ENCODE peak calls at places on chromosome 7, in four cellular contexts. O, Z, T and B are unnamed samples.

GRCh38 chr7:44547536-44548221 is 6.5 kb upstream of the NPC1L1 start:
- DNase-seq in O (peak), Z (no peak), T (no peak), B (no peak)

GRCh38 chr7:105024734-105025133 is 10.7 kb downstream of the KMT2E start:
- DNase-seq in O (no peak), Z (no peak), T (no peak), B (no peak)

GRCh38 chr7:91603707-91604106 is 276.8 kb downstream of the MTERF1 start:
- DNase-seq in O (no peak), Z (no peak), T (no peak), B (no peak)

GRCh38 chr7:108660465-108660864 is 90.8 kb downstream of the DNAJB9 start:
- DNase-seq in O (no peak), Z (no peak), T (no peak), B (no peak)

GRCh38 chr7:95420996-95421846 is 13.6 kb downstream of the PON2 start:
- DNase-seq in O (peak), Z (no peak), T (no peak), B (no peak)

GRCh38 chr7:96320437-96320836 is 1.5 kb downstream of the SLC25A13 start:
- DNase-seq in O (no peak), Z (no peak), T (no peak), B (no peak)

GRCh38 chr7:69457912-69458491 is 140.3 kb upstream of the AUTS2 start:
- DNase-seq in O (no peak), Z (no peak), T (no peak), B (no peak)

GRCh38 chr7:130887182-130888016 is 153.4 kb upstream of the KLF14 start:
- DNase-seq in O (peak), Z (no peak), T (no peak), B (peak)

GRCh38 chr7:78039791-78040776 is 241.5 kb downstream of the PHTF2 start:
- DNase-seq in O (no peak), Z (no peak), T (peak), B (no peak)

GRCh38 chr7:105794741-105795729 is 81.4 kb downstream of the ATXN7L1 start:
- DNase-seq in O (peak), Z (no peak), T (no peak), B (peak)

GRCh38 chr7:47915066-47915976 is 32.9 kb downstream of the PKD1L1 start:
- DNase-seq in O (no peak), Z (no peak), T (no peak), B (no peak)

GRCh38 chr7:29794959-29795629 is 11.2 kb upstream of the WIPF3 start:
- DNase-seq in O (peak), Z (no peak), T (no peak), B (no peak)

GRCh38 chr7:128903621-128904361 is 6.7 kb downstream of the KCP start:
- DNase-seq in O (no peak), Z (no peak), T (no peak), B (no peak)

GRCh38 chr7:46653848-46654247 is 732.8 kb upstream of the IGFBP3 start:
- DNase-seq in O (no peak), Z (no peak), T (no peak), B (no peak)

GRCh38 chr7:1043552-1044188 is 676 bp upstream of the GPR146 start:
- DNase-seq in O (no peak), Z (no peak), T (no peak), B (no peak)

GRCh38 chr7:68544851-68545250 is 1053.4 kb upstream of the AUTS2 start:
- DNase-seq in O (no peak), Z (no peak), T (no peak), B (no peak)

GRCh38 chr7:128347573-128348147 is 4.0 kb upstream of the RBM28 start:
- DNase-seq in O (peak), Z (no peak), T (no peak), B (no peak)

GRCh38 chr7:106372595-106373318 is 88.0 kb upstream of the NAMPT start:
- DNase-seq in O (no peak), Z (no peak), T (no peak), B (no peak)

GRCh38 chr7:151371266-151371665 is 29.7 kb downstream of the NUB1 start:
- DNase-seq in O (no peak), Z (no peak), T (no peak), B (no peak)
- H3K4me3 ChIP-seq in O (no peak), Z (no peak), T (no peak), B (no peak)

GRCh38 chr7:22853674-22854157 is 31.1 kb upstream of the TOMM7 start:
- DNase-seq in O (no peak), Z (peak), T (peak), B (no peak)
- TF ChIP-seq CTCF in O (no peak), Z (peak), T (no peak), B (no peak)

DNA sequence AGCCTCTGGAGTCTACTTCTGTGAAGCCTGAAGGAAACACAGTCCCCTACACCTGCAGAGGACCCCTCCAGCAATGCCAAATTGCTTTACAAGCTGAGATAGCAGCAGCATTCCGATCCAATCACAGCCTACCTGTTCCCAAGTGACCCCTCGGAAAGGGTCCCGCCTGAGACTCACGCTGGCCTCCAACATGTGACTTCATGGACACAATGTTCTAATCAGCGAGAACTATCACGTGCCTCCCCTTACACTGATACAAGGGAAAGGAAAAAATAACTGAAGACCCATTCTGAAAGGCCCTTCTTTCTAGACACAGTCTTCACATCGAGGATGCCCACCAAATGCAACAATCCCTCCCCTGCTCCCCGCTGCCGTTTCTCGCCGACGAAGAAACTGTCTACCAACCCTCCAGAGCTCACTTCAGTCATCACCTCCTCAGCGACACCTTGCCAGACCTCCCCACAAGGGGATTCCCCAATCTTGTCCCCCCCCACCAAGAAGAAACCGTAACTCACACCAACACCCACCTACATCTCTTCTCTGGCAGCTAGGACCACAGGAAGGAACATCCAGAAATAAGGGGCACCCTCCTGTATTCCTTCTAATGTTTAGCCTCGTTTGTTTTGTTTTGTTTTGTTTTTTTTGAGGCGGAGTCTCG is 1.8 kb downstream of the SNX8 start:
- DNase-seq in O (no peak), Z (no peak), T (no peak), B (no peak)
- H3K4me3 ChIP-seq in O (no peak), Z (no peak), T (no peak), B (no peak)

GRCh38 chr7:28330384-28331070 is 81.8 kb upstream of the CREB5 start:
- DNase-seq in O (no peak), Z (no peak), T (no peak), B (no peak)

GRCh38 chr7:28328822-28329615 is 83.3 kb upstream of the CREB5 start:
- DNase-seq in O (no peak), Z (no peak), T (no peak), B (no peak)

GRCh38 chr7:28332031-28332430 is 80.3 kb upstream of the CREB5 start:
- DNase-seq in O (no peak), Z (no peak), T (no peak), B (no peak)

GRCh38 chr7:28329616-28330373 is 82.5 kb upstream of the CREB5 start:
- DNase-seq in O (no peak), Z (no peak), T (no peak), B (no peak)

DNA sequence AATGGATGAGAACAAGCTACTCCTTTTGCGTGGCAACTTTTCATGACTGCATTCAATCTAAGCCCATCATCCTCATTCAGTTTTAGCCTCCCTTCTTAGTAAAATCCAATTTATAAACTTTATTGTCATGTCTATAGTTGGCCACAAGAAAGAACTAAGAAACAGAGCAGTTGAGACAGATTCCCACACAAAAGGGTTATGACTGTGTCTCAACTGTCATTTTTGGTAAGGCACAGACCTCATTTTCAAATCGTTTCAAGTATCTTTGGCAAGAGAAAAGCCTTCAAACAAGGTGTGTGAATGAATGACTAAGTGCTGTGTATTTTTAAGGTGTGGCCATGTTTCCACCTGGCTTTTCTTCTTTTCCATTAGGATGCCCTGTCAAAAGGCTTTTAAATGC is 84.2 kb upstream of the CREB5 start:
- DNase-seq in O (no peak), Z (no peak), T (no peak), B (no peak)
- TF ChIP-seq CTCF in O (no peak), Z (no peak), T (no peak), B (no peak)

DNA sequence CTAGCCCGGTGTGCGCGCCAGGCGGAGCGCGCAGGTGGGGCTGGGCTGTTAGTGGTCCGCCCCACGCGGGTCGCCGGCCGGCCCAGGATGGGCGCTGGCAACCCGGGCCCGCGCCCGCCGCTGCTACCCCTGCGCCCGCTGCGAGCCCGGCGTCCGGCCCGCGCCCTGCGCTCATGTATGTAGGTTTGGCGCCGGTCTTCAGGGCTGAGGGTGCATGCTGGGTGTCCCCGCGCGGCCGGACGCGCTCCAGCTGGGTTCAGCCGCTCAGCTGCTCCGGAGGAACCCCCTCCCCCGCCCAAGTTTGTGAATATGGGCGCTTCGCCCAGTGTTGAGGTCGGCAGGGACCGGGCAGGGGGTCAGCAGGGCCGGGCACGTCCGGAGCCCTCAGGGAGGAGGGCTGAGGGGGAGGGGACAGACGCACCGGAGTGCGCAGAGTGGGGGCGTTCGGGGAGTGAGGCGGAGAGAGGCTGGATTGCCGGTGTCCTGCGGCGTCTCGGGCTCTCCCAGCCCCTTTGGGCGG is 561 bp downstream of the VWC2 start:
- DNase-seq in O (no peak), Z (no peak), T (no peak), B (no peak)
- H3K4me3 ChIP-seq in O (no peak), Z (peak), T (no peak), B (no peak)

GRCh38 chr7:111330235-111330523 is 232.1 kb downstream of the IMMP2L start:
- DNase-seq in O (no peak), Z (no peak), T (no peak), B (no peak)

GRCh38 chr7:111324228-111324627 is 233.3 kb downstream of the LRRN3 start:
- DNase-seq in O (no peak), Z (no peak), T (no peak), B (no peak)

GRCh38 chr7:111333010-111333409 is 229.3 kb downstream of the IMMP2L start:
- DNase-seq in O (no peak), Z (no peak), T (no peak), B (no peak)

GRCh38 chr7:111329367-111330234 is 232.7 kb downstream of the IMMP2L start:
- DNase-seq in O (no peak), Z (no peak), T (no peak), B (peak)
- TF ChIP-seq CTCF in O (peak), Z (no peak), T (no peak), B (no peak)

GRCh38 chr7:140476698-140477261 is 2.5 kb downstream of the MKRN1 start:
- DNase-seq in O (no peak), Z (no peak), T (no peak), B (no peak)
- H3K4me3 ChIP-seq in O (peak), Z (no peak), T (peak), B (no peak)